ENCODE peak calls at places on chromosomes 6 and 20, in nine cellular contexts. V, R, N, F, O, G, W, X and S are unnamed samples.

GRCh38 chr20:4835244-4836177 is 113.8 kb downstream of the PRND start:
- DNase-seq in X (no peak), V (peak; percentile 89), G (no peak), N (no peak), F (no peak), W (no peak), R (no peak), O (peak; percentile 82), S (peak; percentile 88)

GRCh38 chr20:49694450-49695071 is 19.1 kb downstream of the B4GALT5 start:
- DNase-seq in W (no peak), F (no peak), V (no peak), G (no peak), X (no peak), N (no peak), O (no peak), R (no peak), S (no peak)

GRCh38 chr20:50611128-50611810 is 80.1 kb downstream of the RIPOR3 start:
- DNase-seq in N (no peak), F (no peak), V (peak; percentile 18), W (no peak), R (no peak), G (no peak), O (no peak), X (no peak), S (no peak)

GRCh38 chr6:44966449-44967091 is 361.6 kb upstream of the RUNX2 start:
- DNase-seq in F (no peak), R (peak; percentile 57), V (peak; percentile 64), G (peak; percentile 62), X (no peak), O (no peak), W (peak; percentile 74), N (no peak), S (no peak)

GRCh38 chr20:6818033-6818808 is 50.7 kb downstream of the BMP2 start:
- DNase-seq in X (no peak), F (no peak), G (no peak), W (peak; percentile 24), R (no peak), N (no peak), O (no peak), V (peak; percentile 5), S (peak; percentile 24)

GRCh38 chr20:38063911-38064310 is 30.4 kb downstream of the RPRD1B start:
- DNase-seq in X (no peak), O (no peak), G (no peak), V (no peak), R (no peak), W (no peak), F (peak; percentile 37), N (no peak), S (no peak)

GRCh38 chr6:165649701-165650137 is 13.3 kb downstream of the PDE10A start:
- DNase-seq in G (no peak), V (peak; percentile 95), W (no peak), N (no peak), O (no peak), F (no peak), R (no peak), X (no peak), S (peak; percentile 97)

GRCh38 chr6:42135722-42136121 is 6.7 kb downstream of the C6orf132 start:
- DNase-seq in G (no peak), R (no peak), O (no peak), V (no peak), N (no peak), W (no peak), X (no peak), F (no peak), S (no peak)

GRCh38 chr20:37598611-37599342 is 71.1 kb upstream of the BLCAP start:
- DNase-seq in X (no peak), N (no peak), F (no peak), W (no peak), V (no peak), O (no peak), G (no peak), R (no peak), S (no peak)

GRCh38 chr20:49538950-49539349 is 29.0 kb downstream of the PTGIS start:
- DNase-seq in W (no peak), V (no peak), N (no peak), X (no peak), R (no peak), F (no peak), G (no peak), O (no peak), S (no peak)

GRCh38 chr6:15504581-15505350 is 158.1 kb downstream of the DTNBP1 start:
- DNase-seq in F (no peak), N (no peak), R (no peak), V (peak; percentile 98), W (peak; percentile 50), G (peak; percentile 96), X (peak; percentile 22), O (peak; percentile 89), S (peak; percentile 98)
- TF ChIP-seq CTCF in F (no peak), N (no peak), R (no peak), V (no peak), W (no peak), G (no peak), X (no peak), O (no peak), S (no peak)

GRCh38 chr20:59820204-59821041 is 113.0 kb downstream of the SYCP2 start:
- DNase-seq in G (peak; percentile 22), F (no peak), V (no peak), R (no peak), O (no peak), W (peak; percentile 73), N (no peak), X (no peak), S (no peak)
- TF ChIP-seq CTCF in G (no peak), F (no peak), V (no peak), R (no peak), O (no peak), W (no peak), N (no peak), X (no peak), S (no peak)

GRCh38 chr6:8705435-8706020 is 270.2 kb upstream of the SLC35B3 start:
- DNase-seq in N (no peak), O (no peak), X (no peak), G (no peak), F (no peak), R (no peak), W (no peak), V (no peak), S (no peak)

GRCh38 chr6:8710668-8711431 is 275.5 kb upstream of the SLC35B3 start:
- DNase-seq in G (no peak), F (no peak), R (no peak), X (no peak), N (no peak), W (no peak), V (no peak), O (no peak), S (no peak)

GRCh38 chr6:8707369-8707768 is 272.0 kb upstream of the SLC35B3 start:
- DNase-seq in W (no peak), V (no peak), X (no peak), N (no peak), F (no peak), R (no peak), G (no peak), O (no peak), S (no peak)

GRCh38 chr6:8703059-8703458 is 267.7 kb upstream of the SLC35B3 start:
- DNase-seq in X (no peak), V (no peak), O (no peak), F (no peak), R (no peak), N (no peak), G (no peak), W (no peak), S (no peak)

DNA sequence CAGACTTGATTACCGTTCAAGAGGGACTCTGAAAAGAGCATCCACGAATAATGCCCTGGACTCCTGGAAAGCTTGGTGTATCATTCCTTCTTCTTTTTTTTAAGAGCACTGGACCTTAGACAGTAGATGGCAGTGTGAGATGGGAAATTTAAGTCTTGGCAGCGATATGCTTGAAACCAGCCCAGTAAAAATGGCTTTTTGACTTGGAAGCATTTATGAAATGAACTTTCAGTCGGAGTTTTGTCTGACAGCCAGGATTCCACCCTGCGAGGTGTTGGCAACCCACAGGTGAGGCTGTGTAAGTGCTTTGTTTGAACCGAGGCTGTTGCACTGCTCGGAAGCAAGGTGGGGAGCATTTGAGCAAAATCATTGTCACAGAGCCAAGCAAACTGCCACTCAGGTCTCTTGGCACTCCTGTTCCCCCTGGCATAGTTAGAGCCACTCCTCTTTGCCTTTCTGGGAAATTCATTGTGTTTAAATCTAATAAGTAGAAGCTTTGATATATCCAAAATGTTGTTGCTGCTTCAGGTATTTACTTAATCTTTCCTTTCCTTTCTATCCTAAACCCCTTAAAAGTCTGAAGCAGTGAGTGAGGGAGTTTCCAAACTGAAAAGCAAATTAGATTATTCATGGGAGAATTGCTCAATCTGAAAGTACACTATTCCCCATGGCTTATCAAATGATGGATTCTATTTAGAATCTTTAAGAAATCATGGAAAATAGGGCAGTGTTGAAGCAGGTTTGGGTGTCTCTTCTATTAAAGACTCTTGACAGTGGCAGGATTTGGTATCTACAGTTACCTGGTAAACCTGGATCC is 272.8 kb upstream of the SLC35B3 start:
- DNase-seq in X (no peak), W (peak; percentile 10), G (peak; percentile 75), R (peak; percentile 37), N (no peak), F (no peak), V (no peak), O (no peak), S (peak; percentile 52)
- TF ChIP-seq CTCF in X (no peak), W (peak; percentile 67), G (peak; percentile 48), R (peak; percentile 49), N (peak; percentile 63), F (no peak), V (no peak), O (peak; percentile 42), S (no peak)

GRCh38 chr6:40743226-40743625 is 156.1 kb upstream of the LRFN2 start:
- DNase-seq in R (no peak), G (no peak), X (no peak), N (no peak), V (no peak), W (no peak), O (no peak), F (no peak), S (no peak)

GRCh38 chr6:40744835-40745234 is 157.7 kb upstream of the LRFN2 start:
- DNase-seq in O (no peak), G (no peak), X (no peak), F (no peak), N (no peak), R (no peak), W (no peak), V (no peak), S (no peak)

GRCh38 chr6:40738551-40738950 is 151.4 kb upstream of the LRFN2 start:
- DNase-seq in O (no peak), N (no peak), W (no peak), X (no peak), V (no peak), F (no peak), R (no peak), G (no peak), S (no peak)

GRCh38 chr6:40743690-40744446 is 156.7 kb upstream of the LRFN2 start:
- DNase-seq in G (no peak), V (no peak), R (no peak), O (no peak), F (no peak), N (no peak), X (no peak), W (no peak), S (no peak)

DNA sequence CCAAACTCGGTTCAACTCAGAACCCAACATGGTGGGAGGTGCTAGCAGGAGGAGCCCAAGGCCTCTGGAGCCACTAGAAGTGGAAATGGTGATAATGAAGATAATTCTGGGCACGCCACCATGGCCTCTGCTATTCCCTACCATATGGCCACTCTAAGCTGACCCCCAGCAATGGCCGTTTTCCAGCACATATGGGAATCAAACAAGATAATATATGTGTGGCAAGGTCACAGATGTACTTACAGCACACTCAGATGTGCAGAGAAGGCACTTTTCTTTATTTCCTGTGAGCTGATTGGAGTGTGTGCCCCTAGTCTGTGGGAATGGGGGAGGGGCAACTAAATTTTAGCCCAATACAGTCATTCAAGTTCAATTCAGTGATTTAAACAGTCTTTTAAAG is 153.4 kb upstream of the LRFN2 start:
- DNase-seq in X (no peak), V (no peak), R (no peak), F (no peak), O (no peak), N (no peak), W (no peak), G (no peak), S (no peak)
- TF ChIP-seq CTCF in X (no peak), V (no peak), R (no peak), F (no peak), O (no peak), N (no peak), W (no peak), G (no peak), S (no peak)